ENCODE peak calls at places on chromosomes 7 and 10, in eight cellular contexts. One of them, this sample, is unnamed.

GRCh38 chr7:150377116-150377979 is 1.8 kb upstream of the ZNF775 start:
- DNase-seq in mesothelial cell of epicardium: no peak
- DNase-seq in LNCaP clone FGC: no peak
- DNase-seq in brain microvascular endothelial cell: no peak
- DNase-seq in fibroblast of pulmonary artery: no peak
- DNase-seq in WERI-Rb-1: no peak
- DNase-seq in AG09319: no peak
- DNase-seq in cardiac muscle cell: no peak
- DNase-seq in this sample: no peak

GRCh38 chr10:22315455-22316285 is 518 bp upstream of the COMMD3 start:
- DNase-seq in mesothelial cell of epicardium: no peak
- DNase-seq in LNCaP clone FGC: no peak
- DNase-seq in brain microvascular endothelial cell: no peak
- DNase-seq in fibroblast of pulmonary artery: no peak
- DNase-seq in WERI-Rb-1: no peak
- DNase-seq in AG09319: no peak
- DNase-seq in cardiac muscle cell: no peak
- DNase-seq in this sample: no peak

GRCh38 chr10:61793760-61794713 is 107.5 kb upstream of the ARID5B start:
- DNase-seq in mesothelial cell of epicardium: no peak
- DNase-seq in LNCaP clone FGC: peak
- DNase-seq in brain microvascular endothelial cell: peak
- DNase-seq in fibroblast of pulmonary artery: no peak
- DNase-seq in WERI-Rb-1: peak
- DNase-seq in AG09319: no peak
- DNase-seq in cardiac muscle cell: no peak
- DNase-seq in this sample: peak

GRCh38 chr7:111053035-111053434 is 37.9 kb upstream of the LRRN3 start:
- DNase-seq in mesothelial cell of epicardium: no peak
- DNase-seq in LNCaP clone FGC: no peak
- DNase-seq in brain microvascular endothelial cell: no peak
- DNase-seq in fibroblast of pulmonary artery: no peak
- DNase-seq in WERI-Rb-1: no peak
- DNase-seq in AG09319: no peak
- DNase-seq in cardiac muscle cell: no peak
- DNase-seq in this sample: no peak

GRCh38 chr7:13217762-13218161 is 530.3 kb downstream of the ARL4A start:
- DNase-seq in mesothelial cell of epicardium: no peak
- DNase-seq in LNCaP clone FGC: no peak
- DNase-seq in brain microvascular endothelial cell: no peak
- DNase-seq in fibroblast of pulmonary artery: peak
- DNase-seq in WERI-Rb-1: no peak
- DNase-seq in AG09319: no peak
- DNase-seq in cardiac muscle cell: peak
- DNase-seq in this sample: no peak

GRCh38 chr7:50676754-50677153 is 105.9 kb downstream of the GRB10 start:
- DNase-seq in mesothelial cell of epicardium: no peak
- DNase-seq in LNCaP clone FGC: no peak
- DNase-seq in brain microvascular endothelial cell: no peak
- DNase-seq in fibroblast of pulmonary artery: no peak
- DNase-seq in WERI-Rb-1: no peak
- DNase-seq in AG09319: no peak
- DNase-seq in cardiac muscle cell: no peak
- DNase-seq in this sample: no peak

GRCh38 chr7:65448824-65449504 is 75.3 kb downstream of the ZNF92 start:
- DNase-seq in mesothelial cell of epicardium: no peak
- DNase-seq in LNCaP clone FGC: no peak
- DNase-seq in brain microvascular endothelial cell: peak
- DNase-seq in fibroblast of pulmonary artery: peak
- DNase-seq in WERI-Rb-1: no peak
- DNase-seq in AG09319: peak
- DNase-seq in cardiac muscle cell: peak
- DNase-seq in this sample: peak

GRCh38 chr7:138935438-138936079 is 45.6 kb downstream of the KIAA1549 start:
- DNase-seq in mesothelial cell of epicardium: no peak
- DNase-seq in LNCaP clone FGC: no peak
- DNase-seq in brain microvascular endothelial cell: peak
- DNase-seq in fibroblast of pulmonary artery: peak
- DNase-seq in WERI-Rb-1: peak
- DNase-seq in AG09319: peak
- DNase-seq in cardiac muscle cell: peak
- DNase-seq in this sample: peak

GRCh38 chr10:92045641-92046106 is 122.1 kb downstream of the BTAF1 start:
- DNase-seq in mesothelial cell of epicardium: no peak
- DNase-seq in LNCaP clone FGC: no peak
- DNase-seq in brain microvascular endothelial cell: no peak
- DNase-seq in fibroblast of pulmonary artery: no peak
- DNase-seq in WERI-Rb-1: no peak
- DNase-seq in AG09319: no peak
- DNase-seq in cardiac muscle cell: no peak
- DNase-seq in this sample: no peak

GRCh38 chr7:55569797-55570196 is 2.5 kb downstream of the VOPP1 start:
- DNase-seq in mesothelial cell of epicardium: peak
- DNase-seq in LNCaP clone FGC: no peak
- DNase-seq in brain microvascular endothelial cell: no peak
- DNase-seq in fibroblast of pulmonary artery: no peak
- DNase-seq in WERI-Rb-1: no peak
- DNase-seq in AG09319: no peak
- DNase-seq in cardiac muscle cell: no peak
- DNase-seq in this sample: no peak

GRCh38 chr7:94041529-94041928 is 37.4 kb upstream of the BET1 start:
- DNase-seq in mesothelial cell of epicardium: no peak
- DNase-seq in LNCaP clone FGC: no peak
- DNase-seq in brain microvascular endothelial cell: peak
- DNase-seq in fibroblast of pulmonary artery: peak
- DNase-seq in WERI-Rb-1: no peak
- DNase-seq in AG09319: no peak
- DNase-seq in cardiac muscle cell: peak
- DNase-seq in this sample: peak

GRCh38 chr7:32680259-32681173 is 185.2 kb downstream of the AVL9 start:
- DNase-seq in mesothelial cell of epicardium: no peak
- DNase-seq in LNCaP clone FGC: no peak
- DNase-seq in brain microvascular endothelial cell: peak
- DNase-seq in fibroblast of pulmonary artery: peak
- DNase-seq in WERI-Rb-1: no peak
- DNase-seq in AG09319: peak
- DNase-seq in cardiac muscle cell: peak
- DNase-seq in this sample: peak

GRCh38 chr7:69922011-69922803 is 323.9 kb downstream of the AUTS2 start:
- DNase-seq in mesothelial cell of epicardium: no peak
- DNase-seq in LNCaP clone FGC: peak
- DNase-seq in brain microvascular endothelial cell: no peak
- DNase-seq in fibroblast of pulmonary artery: no peak
- DNase-seq in WERI-Rb-1: no peak
- DNase-seq in AG09319: no peak
- DNase-seq in cardiac muscle cell: no peak
- DNase-seq in this sample: no peak

GRCh38 chr7:157854066-157854891 is 517.5 kb downstream of the DNAJB6 start:
- DNase-seq in mesothelial cell of epicardium: no peak
- DNase-seq in LNCaP clone FGC: no peak
- DNase-seq in brain microvascular endothelial cell: no peak
- DNase-seq in fibroblast of pulmonary artery: no peak
- DNase-seq in WERI-Rb-1: no peak
- DNase-seq in AG09319: no peak
- DNase-seq in cardiac muscle cell: no peak
- DNase-seq in this sample: no peak

GRCh38 chr10:6065406-6065805 is 3.2 kb upstream of the IL2RA start:
- DNase-seq in mesothelial cell of epicardium: no peak
- DNase-seq in LNCaP clone FGC: no peak
- DNase-seq in brain microvascular endothelial cell: no peak
- DNase-seq in fibroblast of pulmonary artery: no peak
- DNase-seq in WERI-Rb-1: no peak
- DNase-seq in AG09319: no peak
- DNase-seq in cardiac muscle cell: peak
- DNase-seq in this sample: no peak

GRCh38 chr7:158861004-158861787 is 4.8 kb downstream of the DYNC2I1 start:
- DNase-seq in mesothelial cell of epicardium: no peak
- DNase-seq in LNCaP clone FGC: no peak
- DNase-seq in brain microvascular endothelial cell: no peak
- DNase-seq in fibroblast of pulmonary artery: no peak
- DNase-seq in WERI-Rb-1: no peak
- DNase-seq in AG09319: no peak
- DNase-seq in cardiac muscle cell: no peak
- DNase-seq in this sample: no peak

GRCh38 chr10:34981834-34982233 is 108.3 kb downstream of the CUL2 start:
- DNase-seq in mesothelial cell of epicardium: no peak
- DNase-seq in LNCaP clone FGC: no peak
- DNase-seq in brain microvascular endothelial cell: no peak
- DNase-seq in fibroblast of pulmonary artery: no peak
- DNase-seq in WERI-Rb-1: no peak
- DNase-seq in AG09319: no peak
- DNase-seq in cardiac muscle cell: no peak
- DNase-seq in this sample: no peak

GRCh38 chr10:34979938-34980337 is 110.2 kb downstream of the CUL2 start:
- DNase-seq in mesothelial cell of epicardium: no peak
- DNase-seq in LNCaP clone FGC: no peak
- DNase-seq in brain microvascular endothelial cell: no peak
- DNase-seq in fibroblast of pulmonary artery: no peak
- DNase-seq in WERI-Rb-1: no peak
- DNase-seq in AG09319: no peak
- DNase-seq in cardiac muscle cell: no peak
- DNase-seq in this sample: no peak

GRCh38 chr10:34985823-34986222 is 104.3 kb downstream of the CUL2 start:
- DNase-seq in mesothelial cell of epicardium: no peak
- DNase-seq in LNCaP clone FGC: no peak
- DNase-seq in brain microvascular endothelial cell: no peak
- DNase-seq in fibroblast of pulmonary artery: peak
- DNase-seq in WERI-Rb-1: peak
- DNase-seq in AG09319: no peak
- DNase-seq in cardiac muscle cell: peak
- DNase-seq in this sample: no peak

GRCh38 chr10:34988397-34989067 is 101.6 kb downstream of the CUL2 start:
- DNase-seq in mesothelial cell of epicardium: no peak
- DNase-seq in LNCaP clone FGC: no peak
- DNase-seq in brain microvascular endothelial cell: no peak
- DNase-seq in fibroblast of pulmonary artery: no peak
- DNase-seq in WERI-Rb-1: peak
- DNase-seq in AG09319: no peak
- DNase-seq in cardiac muscle cell: no peak
- DNase-seq in this sample: no peak

DNA sequence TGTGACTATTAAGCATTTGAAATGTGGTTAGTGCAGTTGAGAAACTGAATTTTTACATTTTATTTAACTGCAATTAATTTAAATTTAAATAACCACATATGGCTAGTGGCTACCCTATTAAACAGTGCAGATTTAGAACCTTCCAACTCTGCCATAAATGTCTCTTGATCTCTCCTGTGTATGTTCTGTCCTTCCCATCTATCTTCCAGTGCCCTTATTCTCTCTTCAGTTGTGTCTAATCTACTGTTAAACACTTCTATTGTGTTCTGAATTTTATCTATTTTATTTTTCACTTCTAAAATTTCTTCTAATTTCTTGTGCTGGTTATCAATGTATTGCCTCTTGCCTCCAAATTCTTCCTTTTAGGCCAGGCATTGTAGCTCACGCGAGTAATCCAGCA is 105.0 kb downstream of the CUL2 start:
- DNase-seq in mesothelial cell of epicardium: no peak
- DNase-seq in LNCaP clone FGC: no peak
- DNase-seq in brain microvascular endothelial cell: no peak
- DNase-seq in fibroblast of pulmonary artery: no peak
- DNase-seq in WERI-Rb-1: no peak
- DNase-seq in AG09319: no peak
- DNase-seq in cardiac muscle cell: no peak
- DNase-seq in this sample: no peak
- TF ChIP-seq CTCF in mesothelial cell of epicardium: no peak
- TF ChIP-seq CTCF in LNCaP clone FGC: no peak
- TF ChIP-seq CTCF in brain microvascular endothelial cell: no peak
- TF ChIP-seq CTCF in fibroblast of pulmonary artery: no peak
- TF ChIP-seq CTCF in WERI-Rb-1: no peak
- TF ChIP-seq CTCF in AG09319: no peak
- TF ChIP-seq CTCF in cardiac muscle cell: no peak
- TF ChIP-seq CTCF in this sample: no peak

DNA sequence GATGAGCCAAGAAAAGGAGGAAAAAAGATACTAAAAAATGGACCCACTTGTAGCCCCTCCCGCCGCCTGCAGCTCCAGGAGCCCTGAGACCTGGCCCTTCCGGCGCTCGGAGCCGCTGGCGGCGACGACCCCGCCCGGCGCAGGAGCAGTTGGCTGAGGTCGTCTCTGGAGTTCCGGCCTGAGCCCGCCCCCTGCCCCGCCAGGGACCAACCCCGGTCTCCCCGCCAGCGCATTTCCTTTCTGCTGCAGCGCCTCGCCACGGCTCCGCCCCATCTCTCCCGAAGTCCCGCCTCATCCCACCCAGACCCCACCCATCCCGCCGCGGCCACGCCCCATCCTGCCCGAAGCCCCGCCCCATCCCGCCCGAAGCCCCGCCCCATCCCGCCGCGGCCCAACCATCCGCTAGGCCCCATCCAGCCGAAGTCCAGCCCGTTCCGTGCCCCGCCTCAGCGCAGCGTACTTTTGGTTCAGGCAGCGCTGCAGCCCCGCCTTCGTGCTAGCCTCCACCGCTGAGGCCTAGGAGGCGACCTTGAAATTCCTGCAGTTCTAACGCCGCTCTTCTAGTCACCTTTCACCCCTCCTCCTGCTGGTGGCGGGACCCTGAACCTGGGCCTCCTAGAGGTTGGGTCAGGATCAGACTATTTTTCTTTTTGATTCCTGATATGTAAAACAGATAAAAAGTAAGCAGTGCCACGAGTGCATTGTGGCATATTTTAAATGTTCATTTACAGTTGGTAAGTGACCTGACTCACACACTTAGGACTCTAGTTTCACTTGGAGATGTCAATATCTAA is at the start of gene STN1:
- DNase-seq in mesothelial cell of epicardium: peak
- DNase-seq in LNCaP clone FGC: peak
- DNase-seq in brain microvascular endothelial cell: peak
- DNase-seq in fibroblast of pulmonary artery: peak
- DNase-seq in WERI-Rb-1: peak
- DNase-seq in AG09319: peak
- DNase-seq in cardiac muscle cell: peak
- DNase-seq in this sample: peak
- TF ChIP-seq CTCF in mesothelial cell of epicardium: no peak
- TF ChIP-seq CTCF in LNCaP clone FGC: peak
- TF ChIP-seq CTCF in brain microvascular endothelial cell: peak
- TF ChIP-seq CTCF in fibroblast of pulmonary artery: no peak
- TF ChIP-seq CTCF in WERI-Rb-1: no peak
- TF ChIP-seq CTCF in AG09319: no peak
- TF ChIP-seq CTCF in cardiac muscle cell: no peak
- TF ChIP-seq CTCF in this sample: no peak

GRCh38 chr10:123395906-123396305 is 241.7 kb downstream of the BUB3 start:
- DNase-seq in mesothelial cell of epicardium: no peak
- DNase-seq in LNCaP clone FGC: no peak
- DNase-seq in brain microvascular endothelial cell: no peak
- DNase-seq in fibroblast of pulmonary artery: no peak
- DNase-seq in WERI-Rb-1: no peak
- DNase-seq in AG09319: no peak
- DNase-seq in cardiac muscle cell: no peak
- DNase-seq in this sample: no peak
- TF ChIP-seq CTCF in mesothelial cell of epicardium: no peak
- TF ChIP-seq CTCF in LNCaP clone FGC: no peak
- TF ChIP-seq CTCF in brain microvascular endothelial cell: no peak
- TF ChIP-seq CTCF in fibroblast of pulmonary artery: no peak
- TF ChIP-seq CTCF in WERI-Rb-1: no peak
- TF ChIP-seq CTCF in AG09319: no peak
- TF ChIP-seq CTCF in cardiac muscle cell: no peak
- TF ChIP-seq CTCF in this sample: no peak

DNA sequence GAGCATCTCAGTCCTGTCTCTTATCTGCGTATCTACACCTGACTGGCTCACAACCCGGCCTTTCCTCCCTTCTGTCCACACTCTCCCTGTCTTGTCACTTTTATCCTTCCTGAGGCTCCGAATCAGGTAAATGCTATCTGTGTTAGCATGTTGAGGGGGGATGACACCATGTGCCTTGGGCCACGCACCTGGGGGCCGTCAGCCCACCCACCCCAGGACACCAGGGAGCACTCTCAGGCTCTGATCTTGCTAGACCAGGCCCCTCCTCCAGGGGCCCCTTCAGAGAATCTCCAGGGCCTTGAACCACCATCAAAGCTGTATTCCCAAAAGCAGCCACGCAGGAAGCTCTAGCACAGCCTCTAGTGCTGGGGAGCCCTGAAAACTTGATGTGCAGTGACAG is 278.7 kb upstream of the SHH start:
- DNase-seq in mesothelial cell of epicardium: no peak
- DNase-seq in LNCaP clone FGC: no peak
- DNase-seq in brain microvascular endothelial cell: no peak
- DNase-seq in fibroblast of pulmonary artery: no peak
- DNase-seq in WERI-Rb-1: no peak
- DNase-seq in AG09319: no peak
- DNase-seq in cardiac muscle cell: no peak
- DNase-seq in this sample: no peak
- TF ChIP-seq CTCF in mesothelial cell of epicardium: no peak
- TF ChIP-seq CTCF in LNCaP clone FGC: no peak
- TF ChIP-seq CTCF in brain microvascular endothelial cell: no peak
- TF ChIP-seq CTCF in fibroblast of pulmonary artery: no peak
- TF ChIP-seq CTCF in WERI-Rb-1: no peak
- TF ChIP-seq CTCF in AG09319: no peak
- TF ChIP-seq CTCF in cardiac muscle cell: no peak
- TF ChIP-seq CTCF in this sample: no peak

This sample was measured in MCF 10A.